ENCODE peak calls at places on chromosomes 13 and 19, in six cellular contexts. W is mesenchymal stem cell, C is A549, Y is mucosa of descending colon, M is cardiac muscle cell, Z is PC-3. J is an unnamed sample.
A peak's percentile ranks its signal among the peaks of the same experiment; 100 is the strongest.

GRCh38 chr19:48826606-48827020 is 9.7 kb downstream of the HSD17B14 start:
- DNase-seq in W (no peak), C (no peak), Y (no peak), M (no peak), Z (no peak), J (peak; percentile 30)

GRCh38 chr13:83878691-83879410 is 3.4 kb downstream of the SLITRK1 start:
- DNase-seq in W (no peak), C (no peak), Y (peak; percentile 22), M (peak; percentile 28), Z (no peak), J (peak; percentile 86)

GRCh38 chr19:46815833-46816627 is 27.6 kb upstream of the SLC1A5 start:
- DNase-seq in W (no peak), C (no peak), Y (no peak), M (no peak), Z (no peak), J (no peak)

GRCh38 chr13:99978781-99979452 is 2.7 kb upstream of the ZIC2 start:
- DNase-seq in W (no peak), C (no peak), Y (no peak), M (peak; percentile 59), Z (no peak), J (peak; percentile 92)

GRCh38 chr19:56566904-56567273 is 379 bp upstream of the ZNF470 start:
- DNase-seq in W (no peak), C (peak; percentile 33), Y (peak; percentile 64), M (no peak), Z (no peak), J (no peak)

GRCh38 chr19:23522431-23522830 is 127.2 kb upstream of the ZNF91 start:
- DNase-seq in W (no peak), C (no peak), Y (no peak), M (no peak), Z (peak; percentile 33), J (no peak)

GRCh38 chr13:96958286-96958891 is 35.9 kb downstream of the OXGR1 start:
- DNase-seq in W (peak; percentile 31), C (no peak), Y (no peak), M (peak; percentile 71), Z (peak; percentile 60), J (peak; percentile 64)

GRCh38 chr13:84672616-84673015 is 790.3 kb upstream of the SLITRK1 start:
- DNase-seq in W (no peak), C (no peak), Y (no peak), M (no peak), Z (peak; percentile 33), J (no peak)

GRCh38 chr19:4064073-4064550 is 2.6 kb downstream of the ZBTB7A start:
- DNase-seq in W (no peak), C (no peak), Y (no peak), M (peak; percentile 20), Z (peak; percentile 16), J (peak; percentile 47)

GRCh38 chr13:94550030-94550738 is 45.8 kb downstream of the TGDS start:
- DNase-seq in W (no peak), C (peak; percentile 62), Y (no peak), M (no peak), Z (peak; percentile 35), J (no peak)

GRCh38 chr19:52453324-52454094 is at the start of gene ZNF578:
- DNase-seq in W (peak; percentile 76), C (no peak), Y (peak; percentile 72), M (peak; percentile 81), Z (no peak), J (no peak)

GRCh38 chr13:68897331-68897730 is 1210.3 kb upstream of the ATXN8OS start:
- DNase-seq in W (no peak), C (no peak), Y (no peak), M (no peak), Z (no peak), J (no peak)

GRCh38 chr19:30752201-30752600 is 380.0 kb downstream of the ZNF536 start:
- DNase-seq in W (no peak), C (no peak), Y (no peak), M (no peak), Z (no peak), J (no peak)
- H3K9me3 ChIP-seq in W (peaks cover 30% of the 10 kb centered on the region), C (peaks cover 22% of the 10 kb centered on the region), Y (peaks cover 10% of the 10 kb centered on the region), M (no peaks in the 10 kb centered on the region), Z (no peaks in the 10 kb centered on the region), J (no peaks in the 10 kb centered on the region)

GRCh38 chr19:45815501-45816216 is 551 bp upstream of the RSPH6A start:
- DNase-seq in W (peak; percentile 25), C (no peak), Y (no peak), M (peak; percentile 89), Z (no peak), J (peak; percentile 85)
- H3K4me3 ChIP-seq in W (peak overlapping the region; percentile 61), C (no peak overlapping the region), Y (no peak overlapping the region), M (peak overlapping the region; percentile 54), Z (no peak overlapping the region), J (peak overlapping the region; percentile 44)

DNA sequence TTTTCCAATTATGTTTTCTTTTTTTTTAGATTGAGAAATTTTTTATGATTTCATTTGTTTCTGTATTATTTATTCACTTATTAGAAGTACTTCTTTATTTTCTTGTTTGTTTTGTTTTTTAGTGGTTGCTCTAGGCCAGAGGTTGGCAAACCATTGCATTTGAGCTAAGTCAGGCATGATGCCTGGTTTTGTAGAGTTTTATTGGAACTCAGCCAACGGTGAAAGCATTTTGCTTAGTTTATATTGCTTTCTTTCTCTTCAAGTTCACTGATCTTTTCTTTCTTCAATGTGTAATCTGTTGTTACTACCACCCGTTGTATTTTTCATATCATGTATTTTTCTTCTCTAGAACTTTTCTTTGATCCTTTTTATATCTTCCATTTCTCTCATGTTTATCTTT is 19.7 kb downstream of the ZNF567 start:
- DNase-seq in W (no peak), C (no peak), Y (no peak), M (no peak), Z (no peak), J (no peak)
- H3K9me3 ChIP-seq in W (peaks cover 87% of the 10 kb centered on the region), C (peaks cover 86% of the 10 kb centered on the region), Y (peaks cover 92% of the 10 kb centered on the region), M (peaks cover 3% of the 10 kb centered on the region), Z (peaks cover 38% of the 10 kb centered on the region), J (peaks cover 70% of the 10 kb centered on the region)

DNA sequence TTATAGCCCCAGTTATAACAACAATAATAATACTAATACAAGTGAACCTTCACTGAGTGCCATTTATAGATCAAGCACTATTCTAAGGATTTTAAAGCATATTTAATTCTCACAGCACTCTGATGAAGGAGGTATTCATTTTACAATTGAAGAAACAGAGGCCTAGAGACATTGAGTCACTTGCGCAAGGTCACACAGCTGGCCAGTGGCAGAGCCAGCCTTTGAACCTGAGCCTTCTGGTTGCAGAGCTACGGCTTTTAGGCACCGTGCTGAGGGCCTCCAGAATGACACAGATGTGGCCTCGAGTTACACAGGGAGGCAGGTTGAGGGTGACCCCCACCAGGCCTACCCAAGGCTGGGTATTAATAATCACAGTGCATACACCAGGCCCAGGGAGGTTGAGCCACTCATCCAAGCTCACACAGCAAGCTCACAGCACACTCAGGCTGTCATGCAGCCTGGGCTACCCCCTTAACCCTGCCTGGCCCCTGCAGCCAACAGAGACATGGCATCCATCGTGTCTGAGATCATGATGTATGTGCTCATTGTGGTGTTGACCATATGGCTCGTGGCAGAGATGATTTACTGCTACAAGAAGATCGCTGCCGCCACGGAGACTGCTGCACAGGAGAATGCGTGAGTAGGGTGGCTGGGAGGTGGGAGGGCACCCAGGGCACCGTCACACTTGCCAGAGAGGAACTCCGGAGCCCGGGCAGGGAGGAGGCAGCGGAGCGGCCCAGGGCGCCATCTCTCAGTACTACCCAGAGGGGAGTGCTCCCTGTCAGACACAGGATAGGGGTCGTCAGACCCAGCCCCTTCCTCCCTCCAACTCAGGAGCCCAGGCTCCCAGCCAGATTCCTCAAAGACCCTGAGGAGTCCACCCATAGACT is 2.7 kb upstream of the HPN start:
- DNase-seq in W (peak; percentile 50), C (no peak), Y (no peak), M (no peak), Z (no peak), J (no peak)
- H3K4me3 ChIP-seq in W (no peak overlapping the region), C (no peak overlapping the region), Y (no peak overlapping the region), M (no peak overlapping the region), Z (no peak overlapping the region), J (no peak overlapping the region)

DNA sequence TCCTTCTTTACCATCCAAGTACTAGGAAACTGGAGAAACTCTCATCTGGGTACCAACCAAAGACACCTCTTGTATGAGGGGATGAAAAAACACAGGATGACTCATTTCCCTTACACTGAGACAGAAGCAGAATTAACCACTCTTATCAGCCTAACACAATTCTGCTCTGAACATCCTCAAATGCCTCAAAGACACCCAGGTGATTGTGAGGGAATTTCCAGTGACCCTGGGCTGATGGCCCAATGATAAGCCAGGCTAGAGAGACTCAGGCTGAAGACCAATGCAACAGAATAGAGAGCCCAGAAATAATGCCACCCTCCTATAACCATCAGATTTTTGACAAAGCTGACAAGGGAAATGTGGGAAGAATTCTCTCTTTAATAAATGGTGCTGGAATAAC is 7.0 kb downstream of the ZNF737 start:
- DNase-seq in W (no peak), C (no peak), Y (no peak), M (no peak), Z (no peak), J (no peak)
- H3K9me3 ChIP-seq in W (peaks cover 93% of the 10 kb centered on the region), C (no peaks in the 10 kb centered on the region), Y (peaks cover 93% of the 10 kb centered on the region), M (no peaks in the 10 kb centered on the region), Z (peaks cover 21% of the 10 kb centered on the region), J (peaks cover 27% of the 10 kb centered on the region)

DNA sequence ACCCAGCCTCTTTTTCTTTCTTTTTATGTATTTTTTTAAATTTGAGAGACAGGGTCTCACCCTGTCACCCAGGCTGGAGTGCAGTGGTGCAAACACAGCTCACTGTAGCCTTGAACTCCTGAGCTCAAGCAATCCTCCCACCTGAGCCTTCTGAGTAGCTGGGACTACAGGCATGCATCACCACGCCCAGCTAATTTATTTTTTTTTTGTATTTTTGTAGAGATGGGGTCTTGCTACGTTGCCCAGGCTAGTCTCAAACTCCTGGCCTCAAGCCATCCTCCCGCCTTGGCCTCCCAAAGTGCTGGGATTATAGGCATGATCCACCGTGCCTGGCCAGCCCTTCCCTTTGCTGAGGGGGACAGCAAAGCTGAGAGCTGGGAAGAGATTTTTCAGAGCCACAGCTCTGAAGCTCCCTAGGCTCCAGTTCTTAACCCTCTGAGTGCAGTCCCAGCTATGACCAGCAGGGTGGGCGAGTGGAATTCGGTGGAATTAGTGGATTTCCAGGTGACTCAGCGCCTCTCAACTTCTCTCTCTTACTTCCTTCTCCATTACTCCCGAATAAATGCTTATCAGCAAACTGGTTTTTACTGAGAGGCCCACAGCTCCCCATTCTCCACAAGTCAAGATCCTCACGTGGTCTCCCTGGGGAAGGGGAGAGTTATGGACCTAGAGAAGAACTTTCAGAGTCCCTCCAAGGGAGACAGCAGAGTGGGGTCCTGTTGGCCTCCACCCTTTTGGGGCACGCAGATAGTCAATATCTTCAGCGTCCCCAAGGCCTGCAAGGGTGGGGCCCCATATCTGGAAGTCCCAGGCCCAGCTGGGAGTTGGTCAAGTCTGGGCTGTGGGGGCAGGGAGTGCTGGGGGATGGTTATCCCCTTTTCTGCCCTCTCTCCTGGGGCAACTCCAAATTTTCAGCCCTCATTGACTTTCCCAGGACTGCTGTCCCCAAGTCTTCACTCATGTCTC is 1.2 kb downstream of the BLVRB start:
- DNase-seq in W (peak; percentile 92), C (peak; percentile 97), Y (peak; percentile 79), M (peak; percentile 82), Z (peak; percentile 94), J (peak; percentile 81)
- H3K4me3 ChIP-seq in W (no peak overlapping the region), C (peak overlapping the region; percentile 62), Y (peak overlapping the region; percentile 64), M (no peak overlapping the region), Z (peak overlapping the region; percentile 89), J (no peak overlapping the region)

GRCh38 chr19:1037553-1038115 is 2.3 kb upstream of the ABCA7 start:
- DNase-seq in W (no peak), C (no peak), Y (peak; percentile 67), M (no peak), Z (no peak), J (no peak)
- H3K9me3 ChIP-seq in W (no peaks in the 10 kb centered on the region), C (no peaks in the 10 kb centered on the region), Y (no peaks in the 10 kb centered on the region), M (no peaks in the 10 kb centered on the region), Z (no peaks in the 10 kb centered on the region), J (no peaks in the 10 kb centered on the region)

GRCh38 chr19:17794412-17794730 is 567 bp upstream of the B3GNT3 start:
- DNase-seq in W (no peak), C (no peak), Y (no peak), M (no peak), Z (no peak), J (peak; percentile 7)
- H3K4me3 ChIP-seq in W (no peak overlapping the region), C (peak overlapping the region; percentile 50), Y (no peak overlapping the region), M (no peak overlapping the region), Z (peak overlapping the region; percentile 84), J (no peak overlapping the region)

GRCh38 chr13:106640515-106640914 is 72.6 kb upstream of the ARGLU1 start:
- DNase-seq in W (no peak), C (no peak), Y (no peak), M (no peak), Z (no peak), J (no peak)
- H3K9me3 ChIP-seq in W (no peaks in the 10 kb centered on the region), C (no peaks in the 10 kb centered on the region), Y (no peaks in the 10 kb centered on the region), M (no peaks in the 10 kb centered on the region), Z (no peaks in the 10 kb centered on the region), J (no peaks in the 10 kb centered on the region)